ENCODE peak calls at places on chromosomes 3 and 15, in eight cellular contexts. T is lung, W is foreskin fibroblast, A is astrocyte, C is fibroblast of pulmonary artery, Z is IMR-90, G is sigmoid colon, M is AG09309. Y is an unnamed sample.

GRCh38 chr3:100715176-100715575 is 5.9 kb downstream of the TFG start:
- DNase-seq in T (no peak), W (no peak), A (no peak), C (no peak), Z (no peak), G (no peak), M (no peak), Y (no peak)

GRCh38 chr3:173913397-173913796 is 515.9 kb downstream of the NLGN1 start:
- DNase-seq in T (no peak), W (peak; percentile 23), A (peak; percentile 75), C (peak; percentile 62), Z (peak; percentile 54), G (no peak), M (no peak), Y (peak; percentile 57)

GRCh38 chr15:71811752-71812735 is 1.7 kb downstream of the NR2E3 start:
- DNase-seq in T (peak; percentile 27), W (no peak), A (no peak), C (no peak), Z (no peak), G (no peak), M (no peak), Y (no peak)

GRCh38 chr15:54307252-54307902 is 329.1 kb downstream of the UNC13C start:
- DNase-seq in T (no peak), W (no peak), A (no peak), C (no peak), Z (no peak), G (no peak), M (no peak), Y (no peak)

GRCh38 chr15:55799287-55800212 is 56.6 kb upstream of the PRTG start:
- DNase-seq in T (peak; percentile 64), W (no peak), A (peak; percentile 25), C (peak; percentile 70), Z (peak; percentile 52), G (no peak), M (no peak), Y (no peak)

GRCh38 chr3:1118074-1118473 is 25.2 kb downstream of the CNTN6 start:
- DNase-seq in T (no peak), W (no peak), A (peak; percentile 85), C (peak; percentile 25), Z (no peak), G (no peak), M (no peak), Y (no peak)

GRCh38 chr3:73868688-73869315 is 244.1 kb upstream of the PDZRN3 start:
- DNase-seq in T (no peak), W (peak; percentile 29), A (peak; percentile 6), C (peak; percentile 57), Z (peak; percentile 38), G (no peak), M (peak; percentile 5), Y (peak; percentile 40)

GRCh38 chr15:80915462-80915861 is 74.2 kb downstream of the MESD start:
- DNase-seq in T (no peak), W (no peak), A (no peak), C (no peak), Z (no peak), G (no peak), M (no peak), Y (no peak)

GRCh38 chr3:49718419-49719213 is 868 bp downstream of the AMIGO3 start:
- DNase-seq in T (no peak), W (no peak), A (no peak), C (no peak), Z (no peak), G (peak; percentile 69), M (no peak), Y (no peak)

GRCh38 chr3:112302061-112302830 is 8.2 kb upstream of the SLC9C1 start:
- DNase-seq in T (no peak), W (no peak), A (no peak), C (peak; percentile 67), Z (peak; percentile 47), G (no peak), M (no peak), Y (no peak)

GRCh38 chr15:85934691-85935090 is 140.0 kb upstream of the KLHL25 start:
- DNase-seq in T (no peak), W (no peak), A (no peak), C (no peak), Z (no peak), G (no peak), M (no peak), Y (no peak)

GRCh38 chr15:69074011-69074842 is 59.7 kb downstream of the NOX5 start:
- DNase-seq in T (peak; percentile 64), W (peak; percentile 43), A (peak; percentile 66), C (peak; percentile 67), Z (peak; percentile 54), G (peak; percentile 69), M (no peak), Y (peak; percentile 39)
- TF ChIP-seq CTCF in T (no peak), W (no peak), A (no peak), C (peak; percentile 3), Z (peak; percentile 11), G (no peak), M (no peak), Y (no peak)

GRCh38 chr15:59543721-59544547 is 67.6 kb upstream of the GCNT3 start:
- DNase-seq in T (no peak), W (no peak), A (no peak), C (no peak), Z (no peak), G (peak; percentile 30), M (no peak), Y (no peak)
- H3K4me3 ChIP-seq in T (no peak overlapping the region), W (no peak overlapping the region), A (no peak overlapping the region), C (no peak overlapping the region), Z (no peak overlapping the region), G (no peak overlapping the region), M (no peak overlapping the region), Y (no peak overlapping the region)

GRCh38 chr15:24856397-24857093 is 98.2 kb upstream of the SNRPN start:
- DNase-seq in T (no peak), W (no peak), A (peak; percentile 49), C (peak; percentile 39), Z (peak; percentile 79), G (no peak), M (no peak), Y (no peak)
- TF ChIP-seq CTCF in T (no peak), W (no peak), A (no peak), C (no peak), Z (no peak), G (no peak), M (no peak), Y (no peak)

DNA sequence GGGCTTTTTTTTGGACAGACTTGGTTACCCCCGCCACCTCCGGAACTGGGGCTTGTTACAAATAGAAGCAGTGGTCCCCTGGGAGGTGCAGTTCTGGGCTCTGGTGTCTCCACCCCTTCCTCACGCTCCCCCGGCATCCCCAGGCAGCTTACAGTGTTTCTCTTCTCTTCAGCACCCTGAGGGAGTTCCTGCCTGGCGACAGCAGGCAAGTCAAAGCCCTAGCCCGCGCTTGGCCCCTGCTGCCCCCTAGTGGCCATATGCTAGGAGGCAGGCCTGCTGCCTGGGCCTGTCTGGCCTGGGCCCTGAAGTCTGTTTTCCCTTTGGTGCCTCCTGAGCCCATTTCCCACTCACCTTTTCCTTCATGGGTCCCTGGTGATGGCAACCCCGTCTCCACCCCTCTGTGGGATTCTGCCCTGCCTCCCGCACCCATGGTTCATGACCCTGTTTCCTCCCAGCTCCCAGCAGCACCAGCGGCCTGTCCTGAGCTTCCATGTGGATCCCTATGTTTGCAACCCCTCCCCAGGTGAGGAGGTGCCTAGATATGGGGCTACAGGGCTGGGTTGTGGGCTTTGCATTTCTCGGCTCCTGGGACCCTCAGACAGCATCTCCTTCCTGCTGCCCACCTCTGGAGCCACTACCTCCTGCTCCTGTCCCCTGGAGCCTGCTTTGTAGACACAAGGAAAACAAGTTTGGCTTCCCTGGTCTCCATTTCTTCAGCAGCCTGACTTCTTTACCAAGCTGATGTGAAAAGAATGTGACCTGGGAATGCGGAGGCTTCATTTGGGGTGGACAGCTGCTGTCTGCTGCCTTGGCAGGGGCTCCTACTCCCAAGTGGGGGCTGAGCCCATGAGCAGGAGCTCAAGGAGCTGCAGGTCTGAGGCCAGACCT is 2.2 kb downstream of the SNX22 start:
- DNase-seq in T (peak; percentile 93), W (peak; percentile 77), A (peak; percentile 58), C (peak; percentile 87), Z (peak; percentile 79), G (peak; percentile 93), M (peak; percentile 31), Y (peak; percentile 80)
- H3K4me3 ChIP-seq in T (no peak overlapping the region), W (no peak overlapping the region), A (no peak overlapping the region), C (no peak overlapping the region), Z (no peak overlapping the region), G (no peak overlapping the region), M (no peak overlapping the region), Y (no peak overlapping the region)

GRCh38 chr3:60079076-60079475 is 1029.3 kb upstream of the CFAP20DC start:
- DNase-seq in T (no peak), W (no peak), A (no peak), C (no peak), Z (no peak), G (no peak), M (no peak), Y (no peak)
- TF ChIP-seq CTCF in T (no peak), W (no peak), A (no peak), C (no peak), Z (no peak), G (no peak), M (no peak), Y (no peak)

Y was measured in AG10803.